ENCODE peak calls at places on chromosomes 5 and 9, in six cellular contexts. One of them, this sample, is unnamed.
A peak's percentile ranks its signal among the peaks of the same experiment; 100 is the strongest.

GRCh38 chr9:87685871-87686519 is 39.9 kb upstream of the CTSL start:
- DNase-seq in H1: no peak
- DNase-seq in GM12878: no peak
- DNase-seq in SK-N-SH: no peak
- DNase-seq in IMR-90: peak; percentile 27
- DNase-seq in K562: no peak
- DNase-seq in this sample: no peak

GRCh38 chr9:134606951-134607733 is 34.5 kb upstream of the COL5A1 start:
- DNase-seq in K562: peak; percentile 48
- DNase-seq in IMR-90: no peak
- DNase-seq in H1: peak; percentile 58
- DNase-seq in SK-N-SH: peak; percentile 46
- DNase-seq in GM12878: no peak
- DNase-seq in this sample: no peak

GRCh38 chr5:143898914-143899591 is 87.1 kb downstream of the HMHB1 start:
- DNase-seq in IMR-90: no peak
- DNase-seq in SK-N-SH: no peak
- DNase-seq in K562: no peak
- DNase-seq in GM12878: no peak
- DNase-seq in H1: no peak
- DNase-seq in this sample: no peak

GRCh38 chr5:125550237-125550636 is 803.8 kb upstream of the ZNF608 start:
- DNase-seq in IMR-90: peak; percentile 74
- DNase-seq in K562: no peak
- DNase-seq in GM12878: no peak
- DNase-seq in H1: no peak
- DNase-seq in SK-N-SH: peak; percentile 35
- DNase-seq in this sample: no peak

GRCh38 chr9:125963932-125964331 is 216.8 kb downstream of the PBX3 start:
- DNase-seq in SK-N-SH: no peak
- DNase-seq in GM12878: no peak
- DNase-seq in K562: no peak
- DNase-seq in IMR-90: no peak
- DNase-seq in H1: no peak
- DNase-seq in this sample: no peak

GRCh38 chr9:9352877-9353481 is 1259.8 kb downstream of the PTPRD start:
- DNase-seq in IMR-90: no peak
- DNase-seq in H1: no peak
- DNase-seq in K562: no peak
- DNase-seq in GM12878: no peak
- DNase-seq in SK-N-SH: no peak
- DNase-seq in this sample: no peak

GRCh38 chr9:132018957-132019405 is 60.7 kb downstream of the MED27 start:
- DNase-seq in H1: no peak
- DNase-seq in IMR-90: peak; percentile 24
- DNase-seq in SK-N-SH: no peak
- DNase-seq in K562: no peak
- DNase-seq in GM12878: no peak
- DNase-seq in this sample: no peak

GRCh38 chr5:57988808-57989207 is 471.1 kb downstream of the PLK2 start:
- DNase-seq in IMR-90: no peak
- DNase-seq in SK-N-SH: no peak
- DNase-seq in H1: no peak
- DNase-seq in GM12878: no peak
- DNase-seq in K562: no peak
- DNase-seq in this sample: no peak

GRCh38 chr5:59253625-59254024 is 639.9 kb downstream of the PDE4D start:
- DNase-seq in IMR-90: no peak
- DNase-seq in GM12878: no peak
- DNase-seq in SK-N-SH: no peak
- DNase-seq in H1: no peak
- DNase-seq in K562: no peak
- DNase-seq in this sample: no peak

GRCh38 chr9:91515074-91515687 is 91.5 kb upstream of the NFIL3 start:
- DNase-seq in K562: peak; percentile 49
- DNase-seq in GM12878: peak; percentile 30
- DNase-seq in H1: no peak
- DNase-seq in IMR-90: peak; percentile 96
- DNase-seq in SK-N-SH: no peak
- DNase-seq in this sample: no peak

GRCh38 chr5:117788596-117788995 is 1199.8 kb downstream of the DTWD2 start:
- DNase-seq in SK-N-SH: no peak
- DNase-seq in GM12878: no peak
- DNase-seq in H1: no peak
- DNase-seq in K562: no peak
- DNase-seq in IMR-90: peak; percentile 31
- DNase-seq in this sample: peak; percentile 0
- TF ChIP-seq RFX5 in SK-N-SH: no peak
- TF ChIP-seq RFX5 in GM12878: no peak
- TF ChIP-seq RFX5 in H1: no peak
- TF ChIP-seq RFX5 in K562: no peak
- TF ChIP-seq RFX5 in IMR-90: no peak
- TF ChIP-seq RFX5 in this sample: no peak

GRCh38 chr5:179163236-179164155 is 103.3 kb downstream of the ZNF354C start:
- DNase-seq in H1: peak; percentile 35
- DNase-seq in K562: no peak
- DNase-seq in IMR-90: no peak
- DNase-seq in SK-N-SH: no peak
- DNase-seq in GM12878: no peak
- DNase-seq in this sample: no peak
- TF ChIP-seq RFX5 in H1: no peak
- TF ChIP-seq RFX5 in K562: no peak
- TF ChIP-seq RFX5 in IMR-90: no peak
- TF ChIP-seq RFX5 in SK-N-SH: no peak
- TF ChIP-seq RFX5 in GM12878: no peak
- TF ChIP-seq RFX5 in this sample: no peak

GRCh38 chr5:113166710-113167366 is 190.2 kb downstream of the DCP2 start:
- DNase-seq in H1: no peak
- DNase-seq in GM12878: no peak
- DNase-seq in K562: no peak
- DNase-seq in SK-N-SH: no peak
- DNase-seq in IMR-90: peak; percentile 89
- DNase-seq in this sample: peak; percentile 4
- TF ChIP-seq RFX5 in H1: no peak
- TF ChIP-seq RFX5 in GM12878: no peak
- TF ChIP-seq RFX5 in K562: no peak
- TF ChIP-seq RFX5 in SK-N-SH: no peak
- TF ChIP-seq RFX5 in IMR-90: no peak
- TF ChIP-seq RFX5 in this sample: no peak

GRCh38 chr9:68538200-68538599 is 2.5 kb downstream of the TMEM252 start:
- DNase-seq in K562: no peak
- DNase-seq in GM12878: no peak
- DNase-seq in SK-N-SH: no peak
- DNase-seq in IMR-90: peak; percentile 26
- DNase-seq in H1: no peak
- DNase-seq in this sample: no peak

GRCh38 chr9:68541568-68541967 is 885 bp upstream of the TMEM252 start:
- DNase-seq in SK-N-SH: no peak
- DNase-seq in IMR-90: no peak
- DNase-seq in K562: no peak
- DNase-seq in H1: no peak
- DNase-seq in GM12878: no peak
- DNase-seq in this sample: no peak

GRCh38 chr9:68545033-68545705 is 4.5 kb upstream of the TMEM252 start:
- DNase-seq in SK-N-SH: no peak
- DNase-seq in GM12878: peak; percentile 32
- DNase-seq in IMR-90: no peak
- DNase-seq in H1: no peak
- DNase-seq in K562: no peak
- DNase-seq in this sample: no peak

GRCh38 chr9:68536876-68537490 is 3.7 kb downstream of the TMEM252 start:
- DNase-seq in K562: no peak
- DNase-seq in IMR-90: no peak
- DNase-seq in SK-N-SH: no peak
- DNase-seq in H1: no peak
- DNase-seq in GM12878: no peak
- DNase-seq in this sample: no peak

GRCh38 chr9:68540712-68541535 is at the start of gene TMEM252:
- DNase-seq in SK-N-SH: no peak
- DNase-seq in K562: no peak
- DNase-seq in H1: no peak
- DNase-seq in IMR-90: no peak
- DNase-seq in GM12878: no peak
- DNase-seq in this sample: no peak
- TF ChIP-seq RFX5 in SK-N-SH: no peak
- TF ChIP-seq RFX5 in K562: no peak
- TF ChIP-seq RFX5 in H1: no peak
- TF ChIP-seq RFX5 in IMR-90: no peak
- TF ChIP-seq RFX5 in GM12878: no peak
- TF ChIP-seq RFX5 in this sample: no peak

DNA sequence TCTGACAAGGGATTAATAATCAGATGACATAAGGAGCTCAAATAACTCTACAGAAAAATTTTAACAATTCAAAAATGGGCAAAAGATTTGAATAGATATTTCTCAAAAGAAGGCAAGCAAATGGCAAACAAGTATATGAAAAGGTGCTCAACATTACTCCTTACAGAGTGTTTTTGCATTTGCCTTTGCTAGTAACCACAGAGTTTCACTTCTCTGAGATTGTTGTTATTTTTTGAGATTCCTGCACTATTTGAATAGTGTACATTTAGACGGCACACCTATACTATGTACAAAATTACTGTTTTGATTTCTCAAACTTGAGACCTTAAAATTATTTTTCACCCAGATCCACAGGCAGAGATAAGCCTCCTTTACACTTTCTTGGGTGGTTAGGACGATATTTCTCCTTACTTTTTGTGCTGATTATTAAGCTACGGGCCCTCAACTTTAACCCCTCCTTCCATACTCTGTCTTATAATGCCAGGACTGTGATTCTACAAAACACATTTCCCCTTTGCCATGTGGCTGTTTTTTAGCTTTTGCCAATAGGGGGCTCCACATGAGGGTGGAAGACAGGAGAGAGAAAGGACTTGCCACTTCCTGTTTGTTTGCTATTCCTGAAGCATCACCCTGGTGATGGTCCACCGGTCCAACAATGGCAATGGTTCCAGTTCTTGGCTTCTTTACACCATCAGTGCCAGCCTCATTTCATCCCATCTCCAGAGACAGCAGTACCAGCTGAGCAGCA is 65.0 kb upstream of the DAP start:
- DNase-seq in K562: peak; percentile 43
- DNase-seq in GM12878: no peak
- DNase-seq in IMR-90: no peak
- DNase-seq in H1: peak; percentile 54
- DNase-seq in SK-N-SH: no peak
- DNase-seq in this sample: no peak
- TF ChIP-seq RFX5 in K562: no peak
- TF ChIP-seq RFX5 in GM12878: no peak
- TF ChIP-seq RFX5 in IMR-90: no peak
- TF ChIP-seq RFX5 in H1: no peak
- TF ChIP-seq RFX5 in SK-N-SH: no peak
- TF ChIP-seq RFX5 in this sample: no peak

This sample was measured in A549.